ENCODE peak calls at places on chromosomes 11 and 22, in nine cellular contexts. One of them, this sample, is unnamed.

GRCh38 chr11:34754171-34754823 is 133.4 kb downstream of the EHF start:
- DNase-seq in dorsolateral prefrontal cortex: no peak
- DNase-seq in sigmoid colon: no peak
- DNase-seq in CD8-positive, alpha-beta T cell: no peak
- DNase-seq in nephron progenitor cell: no peak
- DNase-seq in fibroblast of pulmonary artery: peak
- DNase-seq in bronchial epithelial cell: peak
- DNase-seq in lower lobe of right lung: no peak
- DNase-seq in fibroblast of mammary gland: peak
- DNase-seq in this sample: no peak

GRCh38 chr11:114050258-114050927 is 9.1 kb upstream of the ZBTB16 start:
- DNase-seq in dorsolateral prefrontal cortex: no peak
- DNase-seq in sigmoid colon: peak
- DNase-seq in CD8-positive, alpha-beta T cell: no peak
- DNase-seq in nephron progenitor cell: no peak
- DNase-seq in fibroblast of pulmonary artery: no peak
- DNase-seq in bronchial epithelial cell: no peak
- DNase-seq in lower lobe of right lung: no peak
- DNase-seq in fibroblast of mammary gland: no peak
- DNase-seq in this sample: no peak

GRCh38 chr11:82049199-82049598 is 684.5 kb downstream of the FAM181B start:
- DNase-seq in dorsolateral prefrontal cortex: no peak
- DNase-seq in sigmoid colon: no peak
- DNase-seq in CD8-positive, alpha-beta T cell: no peak
- DNase-seq in nephron progenitor cell: no peak
- DNase-seq in fibroblast of pulmonary artery: no peak
- DNase-seq in bronchial epithelial cell: no peak
- DNase-seq in lower lobe of right lung: no peak
- DNase-seq in fibroblast of mammary gland: no peak
- DNase-seq in this sample: no peak

GRCh38 chr11:72305077-72305476 is 61.1 kb upstream of the PHOX2A start:
- DNase-seq in dorsolateral prefrontal cortex: no peak
- DNase-seq in sigmoid colon: no peak
- DNase-seq in CD8-positive, alpha-beta T cell: no peak
- DNase-seq in nephron progenitor cell: no peak
- DNase-seq in fibroblast of pulmonary artery: no peak
- DNase-seq in bronchial epithelial cell: no peak
- DNase-seq in lower lobe of right lung: no peak
- DNase-seq in fibroblast of mammary gland: no peak
- DNase-seq in this sample: no peak

GRCh38 chr11:86696004-86696403 is 23.6 kb upstream of the ME3 start:
- DNase-seq in dorsolateral prefrontal cortex: no peak
- DNase-seq in sigmoid colon: no peak
- DNase-seq in CD8-positive, alpha-beta T cell: no peak
- DNase-seq in nephron progenitor cell: no peak
- DNase-seq in fibroblast of pulmonary artery: peak
- DNase-seq in bronchial epithelial cell: peak
- DNase-seq in lower lobe of right lung: no peak
- DNase-seq in fibroblast of mammary gland: peak
- DNase-seq in this sample: no peak

GRCh38 chr22:43554694-43555365 is 143.0 kb downstream of the MPPED1 start:
- DNase-seq in dorsolateral prefrontal cortex: peak
- DNase-seq in sigmoid colon: peak
- DNase-seq in CD8-positive, alpha-beta T cell: no peak
- DNase-seq in nephron progenitor cell: no peak
- DNase-seq in fibroblast of pulmonary artery: no peak
- DNase-seq in bronchial epithelial cell: no peak
- DNase-seq in lower lobe of right lung: no peak
- DNase-seq in fibroblast of mammary gland: no peak
- DNase-seq in this sample: no peak

GRCh38 chr11:66317766-66318575 is 1.1 kb upstream of the CD248 start:
- DNase-seq in dorsolateral prefrontal cortex: no peak
- DNase-seq in sigmoid colon: peak
- DNase-seq in CD8-positive, alpha-beta T cell: peak
- DNase-seq in nephron progenitor cell: peak
- DNase-seq in fibroblast of pulmonary artery: peak
- DNase-seq in bronchial epithelial cell: peak
- DNase-seq in lower lobe of right lung: no peak
- DNase-seq in fibroblast of mammary gland: peak
- DNase-seq in this sample: no peak

GRCh38 chr11:134527382-134528243 is 115.6 kb upstream of the B3GAT1 start:
- DNase-seq in dorsolateral prefrontal cortex: no peak
- DNase-seq in sigmoid colon: peak
- DNase-seq in CD8-positive, alpha-beta T cell: no peak
- DNase-seq in nephron progenitor cell: no peak
- DNase-seq in fibroblast of pulmonary artery: no peak
- DNase-seq in bronchial epithelial cell: no peak
- DNase-seq in lower lobe of right lung: peak
- DNase-seq in fibroblast of mammary gland: no peak
- DNase-seq in this sample: no peak

GRCh38 chr11:69209936-69210659 is 54.4 kb downstream of the SMIM38 start:
- DNase-seq in dorsolateral prefrontal cortex: no peak
- DNase-seq in sigmoid colon: no peak
- DNase-seq in CD8-positive, alpha-beta T cell: no peak
- DNase-seq in nephron progenitor cell: no peak
- DNase-seq in fibroblast of pulmonary artery: no peak
- DNase-seq in bronchial epithelial cell: no peak
- DNase-seq in lower lobe of right lung: no peak
- DNase-seq in fibroblast of mammary gland: no peak
- DNase-seq in this sample: no peak

GRCh38 chr11:68948948-68949347 is 31.8 kb downstream of the MRGPRD start:
- DNase-seq in dorsolateral prefrontal cortex: no peak
- DNase-seq in sigmoid colon: no peak
- DNase-seq in CD8-positive, alpha-beta T cell: no peak
- DNase-seq in nephron progenitor cell: no peak
- DNase-seq in fibroblast of pulmonary artery: no peak
- DNase-seq in bronchial epithelial cell: no peak
- DNase-seq in lower lobe of right lung: no peak
- DNase-seq in fibroblast of mammary gland: no peak
- DNase-seq in this sample: no peak

GRCh38 chr11:72762641-72763304 is 10.6 kb upstream of the ARAP1 start:
- DNase-seq in dorsolateral prefrontal cortex: no peak
- DNase-seq in sigmoid colon: no peak
- DNase-seq in CD8-positive, alpha-beta T cell: no peak
- DNase-seq in nephron progenitor cell: no peak
- DNase-seq in fibroblast of pulmonary artery: no peak
- DNase-seq in bronchial epithelial cell: no peak
- DNase-seq in lower lobe of right lung: no peak
- DNase-seq in fibroblast of mammary gland: no peak
- DNase-seq in this sample: no peak

GRCh38 chr11:117794144-117794543 is 2.9 kb downstream of the DSCAML1 start:
- DNase-seq in dorsolateral prefrontal cortex: no peak
- DNase-seq in sigmoid colon: no peak
- DNase-seq in CD8-positive, alpha-beta T cell: no peak
- DNase-seq in nephron progenitor cell: no peak
- DNase-seq in fibroblast of pulmonary artery: no peak
- DNase-seq in bronchial epithelial cell: no peak
- DNase-seq in lower lobe of right lung: no peak
- DNase-seq in fibroblast of mammary gland: no peak
- DNase-seq in this sample: no peak

GRCh38 chr11:78209478-78209877 is 20.8 kb downstream of the USP35 start:
- DNase-seq in dorsolateral prefrontal cortex: no peak
- DNase-seq in sigmoid colon: peak
- DNase-seq in CD8-positive, alpha-beta T cell: no peak
- DNase-seq in nephron progenitor cell: no peak
- DNase-seq in fibroblast of pulmonary artery: no peak
- DNase-seq in bronchial epithelial cell: no peak
- DNase-seq in lower lobe of right lung: peak
- DNase-seq in fibroblast of mammary gland: no peak
- DNase-seq in this sample: no peak

GRCh38 chr11:83645561-83645960 is 359.4 kb upstream of the CCDC90B start:
- DNase-seq in dorsolateral prefrontal cortex: no peak
- DNase-seq in sigmoid colon: no peak
- DNase-seq in CD8-positive, alpha-beta T cell: no peak
- DNase-seq in nephron progenitor cell: no peak
- DNase-seq in fibroblast of pulmonary artery: no peak
- DNase-seq in bronchial epithelial cell: no peak
- DNase-seq in lower lobe of right lung: no peak
- DNase-seq in fibroblast of mammary gland: no peak
- DNase-seq in this sample: no peak

GRCh38 chr11:297666-298405 is 1.5 kb downstream of the IFITM5 start:
- DNase-seq in dorsolateral prefrontal cortex: peak
- DNase-seq in sigmoid colon: peak
- DNase-seq in CD8-positive, alpha-beta T cell: no peak
- DNase-seq in nephron progenitor cell: peak
- DNase-seq in fibroblast of pulmonary artery: no peak
- DNase-seq in bronchial epithelial cell: no peak
- DNase-seq in lower lobe of right lung: peak
- DNase-seq in fibroblast of mammary gland: peak
- DNase-seq in this sample: no peak

GRCh38 chr11:2525166-2525861 is 80.5 kb downstream of the KCNQ1 start:
- DNase-seq in dorsolateral prefrontal cortex: peak
- DNase-seq in sigmoid colon: peak
- DNase-seq in CD8-positive, alpha-beta T cell: no peak
- DNase-seq in nephron progenitor cell: peak
- DNase-seq in fibroblast of pulmonary artery: no peak
- DNase-seq in bronchial epithelial cell: no peak
- DNase-seq in lower lobe of right lung: peak
- DNase-seq in fibroblast of mammary gland: no peak
- DNase-seq in this sample: no peak

GRCh38 chr11:3622521-3622920 is 19.3 kb downstream of the ART5 start:
- DNase-seq in dorsolateral prefrontal cortex: no peak
- DNase-seq in sigmoid colon: peak
- DNase-seq in CD8-positive, alpha-beta T cell: no peak
- DNase-seq in nephron progenitor cell: no peak
- DNase-seq in fibroblast of pulmonary artery: no peak
- DNase-seq in bronchial epithelial cell: no peak
- DNase-seq in lower lobe of right lung: no peak
- DNase-seq in fibroblast of mammary gland: no peak
- DNase-seq in this sample: no peak

DNA sequence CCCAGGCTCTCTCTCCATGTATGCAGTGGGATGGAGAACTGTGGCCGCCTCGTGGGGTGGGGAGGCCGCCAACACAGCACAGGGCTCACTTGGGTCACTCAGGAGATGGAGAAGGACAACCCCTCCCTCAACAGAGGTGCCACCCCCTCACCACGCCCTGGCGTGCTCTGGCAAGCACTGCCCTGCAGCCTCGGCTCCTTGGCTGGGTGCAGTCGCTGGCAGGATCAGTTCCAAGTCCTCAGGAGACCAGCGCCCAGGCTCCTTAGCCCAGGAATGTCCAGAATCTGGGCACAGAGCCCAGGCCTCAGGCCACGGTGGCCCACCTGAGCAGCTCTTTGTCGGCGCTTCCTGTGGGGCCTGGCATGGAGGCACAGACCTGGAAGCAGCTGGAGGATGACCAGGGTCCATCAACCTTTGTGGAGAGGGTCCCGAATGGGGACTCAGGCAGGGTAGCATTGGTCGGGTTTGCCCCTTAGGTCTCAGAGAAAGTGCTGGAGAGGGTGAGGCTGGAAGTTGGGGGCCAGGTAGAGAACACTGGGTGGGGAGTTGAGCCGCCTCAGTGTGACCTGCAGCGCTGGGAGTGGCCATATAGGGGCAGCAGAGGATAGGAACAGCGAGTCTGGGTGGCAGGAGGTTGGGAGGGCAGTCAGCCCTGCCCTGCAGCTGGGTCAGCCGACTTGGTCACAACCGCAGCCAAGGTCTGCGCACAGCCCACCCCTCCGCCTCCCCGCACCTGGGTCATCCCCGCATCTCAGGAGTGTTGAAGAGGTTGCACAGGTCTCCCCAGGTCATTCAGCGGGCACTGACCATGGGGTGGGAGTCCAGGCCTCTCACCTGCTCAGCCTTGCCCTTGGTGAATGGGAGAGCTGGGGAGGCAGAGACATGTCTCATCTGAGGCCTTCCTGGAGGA is 8.2 kb downstream of the SUSD2 start:
- DNase-seq in dorsolateral prefrontal cortex: no peak
- DNase-seq in sigmoid colon: peak
- DNase-seq in CD8-positive, alpha-beta T cell: no peak
- DNase-seq in nephron progenitor cell: peak
- DNase-seq in fibroblast of pulmonary artery: peak
- DNase-seq in bronchial epithelial cell: peak
- DNase-seq in lower lobe of right lung: peak
- DNase-seq in fibroblast of mammary gland: peak
- DNase-seq in this sample: peak
- TF ChIP-seq CTCF in dorsolateral prefrontal cortex: peak
- TF ChIP-seq CTCF in sigmoid colon: peak
- TF ChIP-seq CTCF in CD8-positive, alpha-beta T cell: peak
- TF ChIP-seq CTCF in nephron progenitor cell: peak
- TF ChIP-seq CTCF in fibroblast of pulmonary artery: peak
- TF ChIP-seq CTCF in bronchial epithelial cell: peak
- TF ChIP-seq CTCF in lower lobe of right lung: peak
- TF ChIP-seq CTCF in fibroblast of mammary gland: peak
- TF ChIP-seq CTCF in this sample: peak

GRCh38 chr11:128469220-128469619 is 118.1 kb downstream of the ETS1 start:
- DNase-seq in dorsolateral prefrontal cortex: no peak
- DNase-seq in sigmoid colon: no peak
- DNase-seq in CD8-positive, alpha-beta T cell: no peak
- DNase-seq in nephron progenitor cell: no peak
- DNase-seq in fibroblast of pulmonary artery: no peak
- DNase-seq in bronchial epithelial cell: no peak
- DNase-seq in lower lobe of right lung: no peak
- DNase-seq in fibroblast of mammary gland: no peak
- DNase-seq in this sample: no peak
- TF ChIP-seq CTCF in dorsolateral prefrontal cortex: no peak
- TF ChIP-seq CTCF in sigmoid colon: no peak
- TF ChIP-seq CTCF in CD8-positive, alpha-beta T cell: no peak
- TF ChIP-seq CTCF in nephron progenitor cell: no peak
- TF ChIP-seq CTCF in fibroblast of pulmonary artery: no peak
- TF ChIP-seq CTCF in bronchial epithelial cell: no peak
- TF ChIP-seq CTCF in lower lobe of right lung: no peak
- TF ChIP-seq CTCF in fibroblast of mammary gland: no peak
- TF ChIP-seq CTCF in this sample: no peak

DNA sequence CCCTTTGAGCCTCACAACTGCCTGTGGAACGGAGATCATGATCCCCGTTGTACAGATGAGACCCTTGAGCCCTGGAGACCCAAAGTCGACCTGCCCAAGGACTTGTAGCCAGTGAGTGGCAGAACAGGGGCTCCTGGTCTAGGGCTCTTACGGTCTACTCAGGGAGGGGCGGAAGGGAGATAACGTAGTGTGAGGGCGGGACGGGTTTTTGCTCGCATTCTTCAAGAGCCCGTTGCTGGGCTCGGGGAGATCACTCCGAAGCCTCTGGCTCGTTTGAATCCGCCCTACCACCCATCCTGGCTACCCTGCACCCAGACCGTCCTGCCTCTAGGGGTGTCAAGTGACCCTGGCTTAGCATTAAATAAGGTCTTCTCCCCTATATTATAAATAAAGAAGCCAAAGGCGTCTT is 637 bp downstream of the CRY2 start:
- DNase-seq in dorsolateral prefrontal cortex: no peak
- DNase-seq in sigmoid colon: peak
- DNase-seq in CD8-positive, alpha-beta T cell: peak
- DNase-seq in nephron progenitor cell: peak
- DNase-seq in fibroblast of pulmonary artery: peak
- DNase-seq in bronchial epithelial cell: peak
- DNase-seq in lower lobe of right lung: peak
- DNase-seq in fibroblast of mammary gland: peak
- DNase-seq in this sample: no peak
- TF ChIP-seq CTCF in dorsolateral prefrontal cortex: peak
- TF ChIP-seq CTCF in sigmoid colon: no peak
- TF ChIP-seq CTCF in CD8-positive, alpha-beta T cell: no peak
- TF ChIP-seq CTCF in nephron progenitor cell: no peak
- TF ChIP-seq CTCF in fibroblast of pulmonary artery: peak
- TF ChIP-seq CTCF in bronchial epithelial cell: peak
- TF ChIP-seq CTCF in lower lobe of right lung: no peak
- TF ChIP-seq CTCF in fibroblast of mammary gland: peak
- TF ChIP-seq CTCF in this sample: no peak

DNA sequence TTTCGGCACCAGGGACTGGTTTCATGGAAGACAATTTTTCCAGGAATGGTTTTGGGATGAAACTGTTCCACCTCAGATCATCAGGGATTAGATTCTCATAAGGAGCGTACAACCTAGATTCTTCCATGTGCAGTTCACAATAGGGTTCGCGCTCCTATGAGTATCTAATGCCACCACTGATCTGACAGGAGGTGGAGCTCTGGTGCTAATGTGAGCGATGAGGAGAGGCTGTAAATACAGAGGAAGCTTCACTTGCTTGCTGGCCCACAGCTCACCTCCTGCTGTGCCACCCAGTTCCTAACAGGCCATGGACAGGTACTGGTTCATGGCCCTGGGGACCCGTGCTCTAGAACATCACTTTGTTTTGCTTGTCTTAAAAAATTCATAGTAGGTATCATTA is 41.8 kb upstream of the AMPD3 start:
- DNase-seq in dorsolateral prefrontal cortex: peak
- DNase-seq in sigmoid colon: no peak
- DNase-seq in CD8-positive, alpha-beta T cell: peak
- DNase-seq in nephron progenitor cell: no peak
- DNase-seq in fibroblast of pulmonary artery: no peak
- DNase-seq in bronchial epithelial cell: peak
- DNase-seq in lower lobe of right lung: no peak
- DNase-seq in fibroblast of mammary gland: no peak
- DNase-seq in this sample: no peak
- TF ChIP-seq CTCF in dorsolateral prefrontal cortex: peak
- TF ChIP-seq CTCF in sigmoid colon: no peak
- TF ChIP-seq CTCF in CD8-positive, alpha-beta T cell: peak
- TF ChIP-seq CTCF in nephron progenitor cell: no peak
- TF ChIP-seq CTCF in fibroblast of pulmonary artery: no peak
- TF ChIP-seq CTCF in bronchial epithelial cell: no peak
- TF ChIP-seq CTCF in lower lobe of right lung: peak
- TF ChIP-seq CTCF in fibroblast of mammary gland: peak
- TF ChIP-seq CTCF in this sample: peak